ENCODE peak calls at places on chromosomes 7 and 10, in four cellular contexts. L is ovary, R is tibial nerve, P is K562. F is an unnamed sample.

GRCh38 chr7:53418834-53419482 is 383.5 kb downstream of the POM121L12 start:
- DNase-seq in L (no peak), R (no peak), P (no peak), F (no peak)

GRCh38 chr7:148124477-148124876 is 466.1 kb upstream of the C7orf33 start:
- DNase-seq in L (no peak), R (no peak), P (no peak), F (no peak)

GRCh38 chr7:17099083-17099973 is 199.1 kb upstream of the AHR start:
- DNase-seq in L (no peak), R (no peak), P (no peak), F (peak)

GRCh38 chr7:934469-935320 is 19.8 kb downstream of the ADAP1 start:
- DNase-seq in L (no peak), R (no peak), P (no peak), F (no peak)

GRCh38 chr10:123417414-123417813 is 248.7 kb upstream of the GPR26 start:
- DNase-seq in L (no peak), R (no peak), P (no peak), F (no peak)

GRCh38 chr7:93910076-93910994 is 4.0 kb downstream of the GNGT1 start:
- DNase-seq in L (peak), R (peak), P (no peak), F (no peak)

GRCh38 chr7:28674359-28674782 is 262.1 kb downstream of the CREB5 start:
- DNase-seq in L (no peak), R (no peak), P (no peak), F (no peak)

GRCh38 chr7:106535234-106536026 is 125.5 kb downstream of the CCDC71L start:
- DNase-seq in L (no peak), R (no peak), P (no peak), F (no peak)

GRCh38 chr10:127563718-127564553 is 14.8 kb downstream of the NPS start:
- DNase-seq in L (no peak), R (no peak), P (peak), F (no peak)

GRCh38 chr10:36888925-36889573 is 236.3 kb upstream of the ANKRD30A start:
- DNase-seq in L (no peak), R (no peak), P (peak), F (peak)

GRCh38 chr10:79938728-79939380 is 10.1 kb downstream of the SFTPD start:
- DNase-seq in L (no peak), R (peak), P (no peak), F (no peak)

DNA sequence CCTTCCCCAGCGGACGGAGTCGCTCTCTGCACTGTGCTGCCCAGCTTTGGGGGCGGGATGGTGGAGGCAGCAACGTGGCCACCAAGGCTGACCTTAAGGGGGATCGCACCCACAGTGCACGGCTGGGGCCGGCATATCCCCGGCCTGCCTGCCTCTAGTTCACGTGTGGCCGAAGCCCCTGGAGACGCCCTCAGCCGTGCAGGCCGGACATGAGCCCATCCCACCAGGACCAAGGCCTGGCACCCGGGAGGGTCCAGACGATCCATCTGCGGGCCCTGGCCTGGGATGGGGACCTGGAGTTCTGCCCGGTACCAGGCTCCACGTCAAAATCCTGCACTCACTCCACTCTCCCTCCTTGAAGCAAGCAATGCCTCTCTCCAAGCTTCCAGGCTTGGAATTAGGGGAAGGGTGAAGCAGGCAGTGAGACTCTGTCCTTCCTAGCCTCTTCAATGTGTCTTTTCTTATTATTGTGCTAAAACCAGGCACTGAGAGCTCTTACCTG is 520.8 kb downstream of the REEP3 start:
- DNase-seq in L (no peak), R (no peak), P (no peak), F (no peak)
- H3K4me3 ChIP-seq in L (no peak), R (no peak), P (no peak), F (no peak)

GRCh38 chr7:50475340-50475739 is 25.2 kb upstream of the FIGNL1 start:
- DNase-seq in L (no peak), R (no peak), P (no peak), F (no peak)
- TF ChIP-seq EP300 in L (no peak), R (no peak), P (no peak), F (no peak)

GRCh38 chr10:97850446-97850845 is 803 bp downstream of the GOLGA7B start:
- DNase-seq in L (no peak), R (no peak), P (no peak), F (no peak)
- H3K4me3 ChIP-seq in L (no peak), R (peak), P (no peak), F (peak)

GRCh38 chr10:78312197-78313046 is 278.8 kb downstream of the RPS24 start:
- DNase-seq in L (no peak), R (no peak), P (no peak), F (no peak)
- TF ChIP-seq EP300 in L (no peak), R (no peak), P (no peak), F (peak)

GRCh38 chr10:30183076-30183402 is 123.7 kb upstream of the JCAD start:
- DNase-seq in L (no peak), R (no peak), P (no peak), F (no peak)

GRCh38 chr10:30178565-30178964 is 119.2 kb upstream of the JCAD start:
- DNase-seq in L (no peak), R (no peak), P (no peak), F (no peak)

GRCh38 chr10:30184397-30185033 is 125.1 kb upstream of the JCAD start:
- DNase-seq in L (no peak), R (no peak), P (no peak), F (no peak)

GRCh38 chr10:30185916-30186315 is 126.5 kb upstream of the JCAD start:
- DNase-seq in L (no peak), R (no peak), P (no peak), F (no peak)

GRCh38 chr10:30182191-30183075 is 123.0 kb upstream of the JCAD start:
- DNase-seq in L (no peak), R (peak), P (no peak), F (no peak)
- H3K4me3 ChIP-seq in L (no peak), R (no peak), P (no peak), F (no peak)

GRCh38 chr7:107951172-107951787 is 51.7 kb downstream of the LAMB1 start:
- DNase-seq in L (no peak), R (no peak), P (no peak), F (peak)

GRCh38 chr7:107949443-107949935 is 53.5 kb downstream of the LAMB1 start:
- DNase-seq in L (no peak), R (no peak), P (no peak), F (no peak)

GRCh38 chr7:107953265-107953923 is 49.6 kb downstream of the LAMB1 start:
- DNase-seq in L (no peak), R (no peak), P (no peak), F (no peak)

GRCh38 chr7:107953924-107954303 is 49.0 kb downstream of the LAMB1 start:
- DNase-seq in L (no peak), R (no peak), P (no peak), F (no peak)

GRCh38 chr7:107951896-107952295 is 51.1 kb downstream of the LAMB1 start:
- DNase-seq in L (no peak), R (no peak), P (no peak), F (no peak)
- TF ChIP-seq EP300 in L (no peak), R (no peak), P (no peak), F (no peak)

DNA sequence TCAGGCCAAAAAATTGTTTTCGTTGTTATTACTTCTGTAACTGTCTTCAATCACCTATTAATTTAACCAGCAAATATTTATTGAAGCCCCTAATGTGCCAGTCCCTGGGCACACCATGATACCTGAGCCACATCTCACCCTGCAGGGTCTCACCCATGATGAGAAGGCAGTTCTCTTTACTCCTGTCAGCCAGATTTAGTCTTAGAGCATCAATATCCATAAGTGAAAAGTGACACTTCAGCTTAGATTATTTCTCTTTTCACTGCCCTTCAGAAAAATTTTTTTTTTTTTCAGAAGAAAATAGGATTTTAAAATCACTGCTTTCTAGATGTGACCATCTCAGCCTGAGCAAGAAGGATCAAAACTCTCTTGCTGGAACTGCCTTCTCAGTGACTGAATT is 258.6 kb upstream of the NFE2L3 start:
- DNase-seq in L (no peak), R (no peak), P (no peak), F (no peak)
- H3K4me3 ChIP-seq in L (peak), R (peak), P (no peak), F (peak)

GRCh38 chr7:125506331-125506730 is 576.7 kb upstream of the POT1 start:
- DNase-seq in L (no peak), R (no peak), P (no peak), F (no peak)
- TF ChIP-seq EP300 in L (no peak), R (no peak), P (no peak), F (no peak)

DNA sequence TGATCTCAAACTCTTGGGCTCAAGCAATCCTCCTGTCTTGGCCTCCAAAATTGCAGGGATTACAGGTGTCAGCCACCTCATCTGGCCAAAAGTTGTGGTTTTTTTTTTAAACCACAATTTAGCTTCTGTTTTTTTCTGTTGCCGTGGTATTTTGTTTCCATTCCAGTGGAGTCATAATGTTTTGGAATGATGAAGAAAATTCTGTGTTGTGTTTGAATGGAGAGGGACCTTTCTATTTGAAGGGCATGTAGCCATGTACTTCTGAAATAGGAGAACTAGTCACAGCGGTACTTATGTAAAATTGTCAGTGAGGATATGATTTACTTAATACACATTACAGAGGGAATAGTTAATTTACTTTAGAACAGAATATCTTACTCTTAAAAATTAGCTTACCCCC is 201.3 kb downstream of the ARL4A start:
- DNase-seq in L (no peak), R (no peak), P (no peak), F (no peak)
- H3K4me3 ChIP-seq in L (no peak), R (no peak), P (no peak), F (no peak)

DNA sequence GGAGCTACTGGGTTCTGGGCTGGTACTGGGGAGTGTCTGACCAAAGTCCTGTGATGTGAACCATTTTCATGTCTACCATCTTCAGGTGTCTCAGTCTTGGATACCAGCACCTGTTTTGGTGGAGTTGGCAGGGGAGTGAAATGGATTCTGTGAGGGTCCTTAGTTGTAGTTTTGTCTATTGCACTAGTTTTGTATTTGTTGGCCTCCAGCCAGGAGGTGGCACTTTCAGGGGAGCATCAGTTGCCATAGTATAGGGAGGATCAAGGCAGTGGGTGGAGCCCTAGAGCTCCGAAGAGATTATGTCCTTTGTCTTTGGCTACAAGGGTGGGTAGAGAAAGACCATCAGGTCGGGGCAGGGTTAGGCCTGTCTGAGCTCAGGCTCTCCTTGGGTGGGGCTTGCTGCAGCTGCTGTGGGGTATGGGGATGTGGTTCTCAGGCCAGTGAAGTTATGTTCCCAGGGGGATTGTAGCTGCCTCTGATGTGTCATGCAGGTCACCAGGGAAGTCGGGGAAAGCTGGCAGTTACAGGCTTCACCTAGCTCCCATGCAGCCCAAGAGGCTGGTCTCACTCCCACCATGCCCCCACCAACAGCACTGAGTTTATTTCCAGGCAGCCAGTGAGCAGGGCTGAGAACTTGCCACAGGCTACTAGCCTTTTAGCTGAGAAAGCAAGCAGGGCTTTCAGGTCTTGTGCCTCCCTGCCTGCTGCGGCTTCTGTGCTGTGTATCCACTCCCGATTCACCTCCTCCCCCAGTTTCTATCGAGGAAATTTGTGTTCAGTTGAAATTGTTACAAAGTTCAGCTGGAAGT is 153.1 kb downstream of the ZNF365 start:
- DNase-seq in L (no peak), R (no peak), P (no peak), F (no peak)
- TF ChIP-seq EP300 in L (no peak), R (no peak), P (no peak), F (no peak)

F was measured in stomach.